ENCODE peak calls at places on chromosome 15, in ten cellular contexts. T is midbrain; X is naive thymus-derived CD8-positive, alpha-beta T cell; U is tibial artery; W is NCI-H1436; A is LHCN-M2; R is head of caudate nucleus; L is neural crest cell; M is iris pigment epithelial cell; H is GM19239. V is an unnamed sample.

GRCh38 chr15:58221591-58222241 is 83.5 kb downstream of the AQP9 start:
- DNase-seq in A (peak), L (no peak), M (peak), W (no peak), U (no peak), R (peak), T (no peak), X (no peak), H (no peak), V (no peak)

GRCh38 chr15:80804970-80805495 is 25.9 kb downstream of the CEMIP start:
- DNase-seq in H (no peak), A (no peak), U (no peak), M (no peak), L (no peak), X (no peak), T (no peak), R (no peak), W (peak), V (no peak)

GRCh38 chr15:58547628-58548307 is 116.0 kb downstream of the LIPC start:
- DNase-seq in T (no peak), L (no peak), U (no peak), W (no peak), R (no peak), A (no peak), M (no peak), X (no peak), H (no peak), V (no peak)

GRCh38 chr15:39504812-39505211 is 76.1 kb upstream of the THBS1 start:
- DNase-seq in W (no peak), L (no peak), R (no peak), H (no peak), T (no peak), U (no peak), X (no peak), A (peak), M (peak), V (no peak)

GRCh38 chr15:40493089-40493840 is 22.5 kb downstream of the CHST14 start:
- DNase-seq in L (no peak), M (no peak), X (no peak), H (no peak), R (no peak), W (no peak), T (no peak), A (no peak), U (no peak), V (no peak)

GRCh38 chr15:101533371-101534140 is 44.0 kb upstream of the PCSK6 start:
- DNase-seq in T (no peak), X (no peak), M (no peak), W (no peak), L (no peak), R (no peak), A (no peak), U (no peak), H (no peak), V (no peak)

GRCh38 chr15:41695750-41696436 is 35.7 kb downstream of the MGA start:
- DNase-seq in R (peak), T (peak), A (peak), H (peak), X (peak), U (no peak), W (no peak), L (no peak), M (peak), V (no peak)

GRCh38 chr15:32855942-32856341 is 138.1 kb downstream of the GREM1 start:
- DNase-seq in R (no peak), T (no peak), H (no peak), W (no peak), A (peak), M (peak), L (no peak), U (no peak), X (no peak), V (no peak)

GRCh38 chr15:35477853-35478252 is 68.1 kb downstream of the DPH6 start:
- DNase-seq in A (no peak), R (no peak), M (no peak), H (no peak), L (no peak), U (no peak), T (no peak), X (no peak), W (no peak), V (no peak)

GRCh38 chr15:25177955-25178801 is 223.4 kb downstream of the SNRPN start:
- DNase-seq in L (no peak), W (no peak), R (no peak), M (no peak), T (no peak), H (no peak), A (no peak), U (no peak), X (no peak), V (no peak)

GRCh38 chr15:67180514-67181191 is 73.8 kb downstream of the AAGAB start:
- DNase-seq in X (no peak), R (no peak), U (peak), L (no peak), W (no peak), T (no peak), H (no peak), M (no peak), A (no peak), V (no peak)

GRCh38 chr15:52095597-52096262 is 16.8 kb downstream of the BCL2L10 start:
- DNase-seq in X (no peak), T (no peak), L (no peak), M (peak), U (no peak), A (peak), H (no peak), R (no peak), W (no peak), V (no peak)

GRCh38 chr15:67086650-67086941 is 21.2 kb downstream of the SMAD3 start:
- DNase-seq in U (no peak), W (no peak), M (no peak), X (no peak), R (no peak), T (no peak), A (no peak), L (no peak), H (no peak), V (no peak)

GRCh38 chr15:59933607-59934006 is 70.5 kb upstream of the FOXB1 start:
- DNase-seq in W (no peak), X (no peak), M (peak), R (no peak), H (no peak), L (no peak), U (no peak), T (no peak), A (no peak), V (no peak)

GRCh38 chr15:33370225-33371020 is 59.7 kb downstream of the RYR3 start:
- DNase-seq in H (no peak), A (no peak), U (no peak), L (no peak), X (no peak), M (no peak), T (no peak), R (no peak), W (no peak), V (no peak)

GRCh38 chr15:101451886-101452285 is 37.6 kb downstream of the PCSK6 start:
- DNase-seq in M (peak), L (no peak), R (no peak), W (no peak), T (no peak), H (no peak), U (no peak), A (no peak), X (no peak), V (no peak)

GRCh38 chr15:29747837-29748417 is 74.3 kb downstream of the TJP1 start:
- DNase-seq in W (no peak), T (no peak), R (no peak), L (no peak), M (no peak), U (no peak), X (no peak), H (no peak), A (peak), V (no peak)

GRCh38 chr15:31471731-31472430 is 145.2 kb downstream of the KLF13 start:
- DNase-seq in U (peak), T (no peak), X (no peak), L (no peak), W (no peak), A (peak), H (no peak), R (no peak), M (peak), V (no peak)

GRCh38 chr15:85649372-85649771 is 145.4 kb downstream of the KLHL25 start:
- DNase-seq in W (no peak), L (peak), H (no peak), A (peak), R (no peak), U (no peak), M (peak), T (no peak), X (no peak), V (no peak)

GRCh38 chr15:86432861-86433260 is 353.2 kb downstream of the AGBL1 start:
- DNase-seq in R (no peak), H (no peak), U (no peak), L (no peak), A (no peak), X (no peak), T (no peak), M (no peak), W (no peak), V (no peak)

GRCh38 chr15:88624156-88624970 is 3.2 kb downstream of the AEN start:
- DNase-seq in M (peak), A (no peak), U (no peak), W (no peak), R (no peak), T (peak), L (no peak), H (peak), X (peak), V (no peak)

GRCh38 chr15:61088675-61089074 is 140.4 kb downstream of the RORA start:
- DNase-seq in L (no peak), M (no peak), A (no peak), X (no peak), U (no peak), T (no peak), R (no peak), H (no peak), W (no peak), V (no peak)

GRCh38 chr15:85875756-85876155 is 81.0 kb upstream of the KLHL25 start:
- DNase-seq in W (no peak), A (no peak), H (no peak), T (no peak), X (no peak), R (no peak), M (no peak), U (no peak), L (no peak), V (no peak)

GRCh38 chr15:42068601-42069000 is 25.8 kb downstream of the PLA2G4D start:
- DNase-seq in A (no peak), W (no peak), R (no peak), U (peak), X (no peak), H (no peak), M (no peak), L (no peak), T (no peak), V (no peak)

GRCh38 chr15:56757884-56758283 is 24.6 kb upstream of the ZNF280D start:
- DNase-seq in H (no peak), T (no peak), M (no peak), W (no peak), A (no peak), X (no peak), L (no peak), U (no peak), R (no peak), V (no peak)

GRCh38 chr15:78382114-78382886 is 42.1 kb downstream of the CRABP1 start:
- DNase-seq in H (no peak), W (no peak), T (no peak), M (no peak), A (no peak), R (no peak), U (peak), X (no peak), L (no peak), V (no peak)

GRCh38 chr15:100100926-100101325 is 240.8 kb downstream of the ADAMTS17 start:
- DNase-seq in H (no peak), L (no peak), T (no peak), U (no peak), R (no peak), X (no peak), W (no peak), A (no peak), M (no peak), V (no peak)

GRCh38 chr15:63387741-63388468 is 6.3 kb upstream of the CA12 start:
- DNase-seq in L (no peak), U (no peak), T (no peak), H (no peak), R (no peak), W (no peak), A (no peak), X (no peak), M (no peak), V (no peak)

GRCh38 chr15:29805043-29805707 is 17.1 kb downstream of the TJP1 start:
- DNase-seq in H (no peak), A (peak), M (peak), W (no peak), R (peak), X (no peak), L (no peak), U (no peak), T (peak), V (no peak)

GRCh38 chr15:35545316-35545824 is 595 bp downstream of the DPH6 start:
- DNase-seq in L (peak), X (no peak), M (peak), W (no peak), T (no peak), A (peak), R (no peak), H (peak), U (peak), V (no peak)

GRCh38 chr15:69403611-69404010 is 10.5 kb upstream of the KIF23 start:
- DNase-seq in X (no peak), U (no peak), H (no peak), W (no peak), M (peak), R (no peak), A (peak), T (no peak), L (no peak), V (no peak)

GRCh38 chr15:99424978-99425665 is 140.7 kb upstream of the MEF2A start:
- DNase-seq in U (peak), M (peak), X (peak), H (no peak), A (peak), L (no peak), T (peak), W (no peak), R (no peak), V (no peak)

GRCh38 chr15:65201918-65202317 is 9.4 kb downstream of the CILP start:
- DNase-seq in U (no peak), T (no peak), W (no peak), M (no peak), H (no peak), A (no peak), R (no peak), L (no peak), X (no peak), V (no peak)

GRCh38 chr15:65305776-65306175 is 1.3 kb downstream of the RNU5B-1 start:
- DNase-seq in T (no peak), H (no peak), L (no peak), A (no peak), U (no peak), W (no peak), M (no peak), X (no peak), R (no peak), V (no peak)